ENCODE peak calls at places on chromosomes 6 and 20, in five cellular contexts. I is H9, W is transverse colon, R is lower lobe of right lung, T is heart right ventricle. F is an unnamed sample.

GRCh38 chr6:28693751-28694443 is 168.2 kb downstream of the GPX5 start:
- DNase-seq in I (peak; percentile 55), W (no peak), R (no peak), T (no peak), F (no peak)

GRCh38 chr6:109507490-109508072 is 24.6 kb upstream of the ZBTB24 start:
- DNase-seq in I (no peak), W (no peak), R (no peak), T (no peak), F (no peak)

GRCh38 chr6:29653452-29654038 is 3.3 kb upstream of the MOG start:
- DNase-seq in I (no peak), W (peak; percentile 23), R (no peak), T (peak; percentile 48), F (no peak)

GRCh38 chr6:50826803-50827202 is 8.1 kb downstream of the TFAP2B start:
- DNase-seq in I (no peak), W (no peak), R (no peak), T (no peak), F (no peak)

GRCh38 chr6:111580826-111581505 is 24.7 kb downstream of the TRAF3IP2 start:
- DNase-seq in I (peak; percentile 53), W (no peak), R (no peak), T (no peak), F (no peak)

GRCh38 chr20:35311409-35311808 is 19.2 kb upstream of the FAM83C start:
- DNase-seq in I (peak; percentile 49), W (peak; percentile 55), R (no peak), T (no peak), F (no peak)

GRCh38 chr6:29071831-29072723 is 15.0 kb downstream of the OR2B3 start:
- DNase-seq in I (peak; percentile 78), W (peak; percentile 8), R (no peak), T (no peak), F (no peak)

GRCh38 chr6:155939253-155939652 is 483.6 kb upstream of the NOX3 start:
- DNase-seq in I (no peak), W (no peak), R (no peak), T (no peak), F (no peak)

GRCh38 chr20:32623667-32624157 is 38.6 kb upstream of the NOL4L start:
- DNase-seq in I (peak; percentile 68), W (no peak), R (no peak), T (no peak), F (no peak)

GRCh38 chr6:16677458-16677857 is 83.8 kb downstream of the ATXN1 start:
- DNase-seq in I (no peak), W (no peak), R (no peak), T (no peak), F (no peak)

GRCh38 chr6:166005401-166005845 is 162.2 kb downstream of the TBXT start:
- DNase-seq in I (no peak), W (no peak), R (no peak), T (peak; percentile 72), F (peak; percentile 87)

GRCh38 chr6:129936329-129937165 is 75.4 kb upstream of the TMEM244 start:
- DNase-seq in I (peak; percentile 50), W (peak; percentile 51), R (peak; percentile 52), T (peak; percentile 20), F (peak; percentile 65)

GRCh38 chr6:143039548-143039947 is 21.1 kb upstream of the AIG1 start:
- DNase-seq in I (no peak), W (no peak), R (no peak), T (no peak), F (no peak)

GRCh38 chr6:145012039-145012662 is 723.2 kb downstream of the EPM2A start:
- DNase-seq in I (no peak), W (no peak), R (no peak), T (no peak), F (no peak)

GRCh38 chr6:152301806-152302568 is 335.2 kb downstream of the SYNE1 start:
- DNase-seq in I (peak; percentile 92), W (peak; percentile 86), R (peak; percentile 89), T (peak; percentile 88), F (peak; percentile 96)

GRCh38 chr6:37582309-37582708 is 82.6 kb upstream of the CCDC167 start:
- DNase-seq in I (no peak), W (no peak), R (no peak), T (no peak), F (no peak)

GRCh38 chr20:25669826-25670422 is 26.7 kb downstream of the ZNF337 start:
- DNase-seq in I (peak; percentile 57), W (no peak), R (no peak), T (no peak), F (no peak)

GRCh38 chr6:130602151-130602770 is 224.9 kb upstream of the SMLR1 start:
- DNase-seq in I (no peak), W (no peak), R (no peak), T (no peak), F (no peak)

GRCh38 chr20:22861231-22861980 is 173.7 kb upstream of the SSTR4 start:
- DNase-seq in I (no peak), W (no peak), R (no peak), T (no peak), F (no peak)

GRCh38 chr6:147603392-147604081 is 95.0 kb downstream of the SAMD5 start:
- DNase-seq in I (no peak), W (no peak), R (no peak), T (peak; percentile 63), F (peak; percentile 39)

GRCh38 chr6:3231213-3232016 is 4.0 kb upstream of the TUBB2B start:
- DNase-seq in I (peak; percentile 75), W (peak; percentile 84), R (peak; percentile 69), T (peak; percentile 84), F (peak; percentile 85)

GRCh38 chr6:141988954-141989705 is 143.6 kb upstream of the GJE1 start:
- DNase-seq in I (peak; percentile 69), W (no peak), R (no peak), T (no peak), F (no peak)

GRCh38 chr6:56176741-56177140 is 70.6 kb downstream of the COL21A1 start:
- DNase-seq in I (no peak), W (no peak), R (no peak), T (no peak), F (no peak)

GRCh38 chr6:133701633-133702331 is 187.1 kb upstream of the TCF21 start:
- DNase-seq in I (no peak), W (no peak), R (no peak), T (peak; percentile 32), F (peak; percentile 82)

GRCh38 chr6:82954937-82955577 is 110.6 kb downstream of the UBE3D start:
- DNase-seq in I (no peak), W (no peak), R (no peak), T (no peak), F (no peak)

GRCh38 chr6:467111-467510 is 75.6 kb downstream of the IRF4 start:
- DNase-seq in I (no peak), W (no peak), R (no peak), T (no peak), F (no peak)

GRCh38 chr20:33653218-33653899 is 8.8 kb upstream of the C20orf144 start:
- DNase-seq in I (peak; percentile 85), W (peak; percentile 64), R (no peak), T (peak; percentile 60), F (peak; percentile 90)

GRCh38 chr6:112325449-112325848 is 21.7 kb upstream of the RFPL4B start:
- DNase-seq in I (no peak), W (no peak), R (no peak), T (no peak), F (no peak)

GRCh38 chr6:56802570-56802969 is 152.3 kb upstream of the BEND6 start:
- DNase-seq in I (no peak), W (no peak), R (no peak), T (no peak), F (no peak)

GRCh38 chr20:52410182-52410647 is 218.6 kb upstream of the ZFP64 start:
- DNase-seq in I (no peak), W (no peak), R (peak; percentile 49), T (peak; percentile 7), F (peak; percentile 57)

GRCh38 chr6:154474636-154475428 is 35.7 kb downstream of the CNKSR3 start:
- DNase-seq in I (no peak), W (no peak), R (no peak), T (no peak), F (no peak)

GRCh38 chr20:32439132-32439829 is 81.2 kb downstream of the ASXL1 start:
- DNase-seq in I (no peak), W (peak; percentile 5), R (no peak), T (no peak), F (no peak)

GRCh38 chr20:25291432-25292133 is 43.7 kb downstream of the PYGB start:
- DNase-seq in I (no peak), W (no peak), R (no peak), T (no peak), F (peak; percentile 43)

GRCh38 chr6:51025082-51025777 is 206.6 kb downstream of the TFAP2B start:
- DNase-seq in I (no peak), W (no peak), R (no peak), T (no peak), F (no peak)

GRCh38 chr6:11778648-11779307 is at the start of gene ADTRP:
- DNase-seq in I (no peak), W (peak; percentile 62), R (peak; percentile 69), T (peak; percentile 16), F (peak; percentile 49)

GRCh38 chr6:168319279-168320051 is at the start of gene DACT2:
- DNase-seq in I (no peak), W (no peak), R (no peak), T (no peak), F (no peak)
- H3K4me1 ChIP-seq in I (peaks cover 4% of the 10 kb centered on the region), W (peaks cover 8% of the 10 kb centered on the region), R (no peaks in the 10 kb centered on the region), T (no peaks in the 10 kb centered on the region), F (no peaks in the 10 kb centered on the region)

GRCh38 chr6:123105561-123105960 is 109.5 kb downstream of the CLVS2 start:
- DNase-seq in I (no peak), W (no peak), R (no peak), T (no peak), F (no peak)
- H3K9me3 ChIP-seq in I (no peaks in the 10 kb centered on the region), W (no peaks in the 10 kb centered on the region), R (no peaks in the 10 kb centered on the region), T (no peaks in the 10 kb centered on the region), F (no peaks in the 10 kb centered on the region)

GRCh38 chr6:13560651-13561044 is 13.8 kb upstream of the SIRT5 start:
- DNase-seq in I (no peak), W (no peak), R (no peak), T (no peak), F (no peak)

GRCh38 chr6:13559968-13560650 is 14.3 kb upstream of the SIRT5 start:
- DNase-seq in I (no peak), W (no peak), R (no peak), T (no peak), F (no peak)

GRCh38 chr6:13565921-13566320 is 8.5 kb upstream of the SIRT5 start:
- DNase-seq in I (no peak), W (no peak), R (no peak), T (no peak), F (no peak)

GRCh38 chr6:13561624-13562267 is 12.7 kb upstream of the SIRT5 start:
- DNase-seq in I (no peak), W (no peak), R (no peak), T (no peak), F (peak; percentile 41)

GRCh38 chr6:13563009-13563408 is 11.4 kb upstream of the SIRT5 start:
- DNase-seq in I (no peak), W (no peak), R (no peak), T (no peak), F (no peak)
- H3K4me1 ChIP-seq in I (peaks cover 2% of the 10 kb centered on the region), W (no peaks in the 10 kb centered on the region), R (peaks cover 33% of the 10 kb centered on the region), T (peaks cover 9% of the 10 kb centered on the region), F (no peaks in the 10 kb centered on the region)

DNA sequence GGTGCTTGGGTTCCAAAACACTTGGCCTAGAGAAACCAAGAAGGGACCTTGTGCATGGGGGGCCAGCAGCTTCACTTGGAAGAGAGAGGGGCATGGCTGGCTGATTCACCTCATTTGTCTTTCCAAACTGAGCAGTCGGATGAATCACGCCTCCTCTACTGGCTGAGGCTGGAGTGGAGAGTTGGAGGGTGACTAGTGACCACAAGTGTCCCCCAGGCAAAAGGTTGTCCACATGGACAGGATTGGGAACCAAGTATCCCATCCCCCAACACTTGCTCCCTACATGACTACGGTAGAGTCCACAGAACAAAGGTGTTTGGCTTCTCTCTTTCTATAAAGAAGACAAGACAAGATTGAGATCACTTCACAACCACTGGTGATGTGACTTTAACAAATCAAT is 875.6 kb downstream of the QKI start:
- DNase-seq in I (no peak), W (no peak), R (no peak), T (no peak), F (no peak)
- H3K9me3 ChIP-seq in I (no peaks in the 10 kb centered on the region), W (peaks cover 5% of the 10 kb centered on the region), R (peaks cover 10% of the 10 kb centered on the region), T (no peaks in the 10 kb centered on the region), F (peaks cover 2% of the 10 kb centered on the region)

F was measured in right cardiac atrium.